ENCODE peak calls at places on chromosomes 13 and 19, in four cellular contexts. H, K, E and P are unnamed samples.

GRCh38 chr13:75347925-75348324 is 134.0 kb downstream of the TBC1D4 start:
- DNase-seq in E (no peak), H (no peak), K (no peak), P (no peak)

GRCh38 chr13:28313579-28313978 is 175.2 kb downstream of the PAN3 start:
- DNase-seq in H (no peak), E (no peak), K (no peak), P (no peak)

GRCh38 chr13:80574113-80574512 is 233.2 kb upstream of the SPRY2 start:
- DNase-seq in K (no peak), H (no peak), E (no peak), P (no peak)

GRCh38 chr13:30334663-30335386 is 27.5 kb upstream of the KATNAL1 start:
- DNase-seq in E (peak), H (peak), K (peak), P (no peak)

GRCh38 chr19:7509625-7510024 is 6.3 kb upstream of the ZNF358 start:
- DNase-seq in H (no peak), E (peak), K (no peak), P (no peak)

GRCh38 chr13:30796833-30797601 is 61.7 kb downstream of the ALOX5AP start:
- DNase-seq in H (no peak), K (no peak), E (no peak), P (no peak)

GRCh38 chr19:13043285-13043684 is 48.0 kb downstream of the NFIX start:
- DNase-seq in H (no peak), E (no peak), K (no peak), P (no peak)

GRCh38 chr19:48329167-48329891 is 4.0 kb downstream of the EMP3 start:
- DNase-seq in H (peak), E (no peak), K (no peak), P (peak)

GRCh38 chr13:107234315-107234714 is 666.4 kb upstream of the ARGLU1 start:
- DNase-seq in E (no peak), H (no peak), K (no peak), P (no peak)

GRCh38 chr19:1284293-1284978 is 1.2 kb upstream of the EFNA2 start:
- DNase-seq in K (no peak), E (no peak), H (no peak), P (no peak)

GRCh38 chr19:1149259-1150045 is 24.6 kb downstream of the SBNO2 start:
- DNase-seq in K (no peak), E (no peak), H (no peak), P (no peak)

GRCh38 chr19:55679343-55680257 is 4.6 kb downstream of the EPN1 start:
- DNase-seq in E (no peak), H (no peak), K (no peak), P (no peak)

GRCh38 chr13:103354189-103354588 is 288.0 kb upstream of the SLC10A2 start:
- DNase-seq in E (no peak), H (no peak), K (no peak), P (no peak)

GRCh38 chr19:7916908-7917291 is 2.3 kb downstream of the TGFBR3L start:
- DNase-seq in K (no peak), E (no peak), H (no peak), P (no peak)

GRCh38 chr13:35722438-35723060 is 246.1 kb upstream of the MAB21L1 start:
- DNase-seq in K (no peak), H (no peak), E (no peak), P (no peak)

GRCh38 chr13:35723061-35723461 is 246.6 kb upstream of the MAB21L1 start:
- DNase-seq in H (no peak), K (no peak), E (no peak), P (no peak)

GRCh38 chr13:35720290-35720689 is 243.8 kb upstream of the MAB21L1 start:
- DNase-seq in E (no peak), K (no peak), H (no peak), P (no peak)

GRCh38 chr13:35718084-35718483 is 241.6 kb upstream of the MAB21L1 start:
- DNase-seq in K (no peak), H (no peak), E (no peak), P (no peak)

GRCh38 chr13:35720690-35721554 is 244.4 kb upstream of the MAB21L1 start:
- DNase-seq in K (peak), E (peak), H (peak), P (no peak)
- TF ChIP-seq SIN3A in K (no peak), E (no peak), H (no peak), P (no peak)

DNA sequence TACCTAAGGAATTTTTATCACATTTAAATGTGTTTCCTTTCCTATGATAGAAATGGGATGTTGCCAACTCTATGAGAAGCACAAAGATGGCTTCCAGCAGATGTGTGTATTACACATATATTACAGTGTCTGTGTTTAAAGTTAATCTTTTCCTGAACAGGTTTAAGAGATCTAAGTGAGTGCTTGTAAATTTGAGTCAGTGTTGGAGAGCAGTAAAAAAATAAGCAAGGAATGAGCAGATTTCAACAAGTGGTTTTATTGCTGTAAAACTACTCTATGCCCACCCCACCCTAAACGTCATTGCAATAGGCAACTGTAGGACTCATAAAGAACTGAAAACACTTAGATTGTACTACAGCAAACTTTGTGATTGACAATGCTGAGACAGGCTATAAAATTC is 248.7 kb downstream of the KLF5 start:
- DNase-seq in K (no peak), E (no peak), H (no peak), P (no peak)
- TF ChIP-seq HDAC2 in K (no peak), E (no peak), H (no peak), P (no peak)

GRCh38 chr19:41945135-41945766 is 13.9 kb downstream of the RABAC1 start:
- DNase-seq in E (no peak), H (no peak), K (no peak), P (peak)
- TF ChIP-seq KDM1A in E (no peak), H (no peak), K (no peak), P (no peak)

GRCh38 chr19:35090795-35091214 is 24.8 kb upstream of the FXYD3 start:
- DNase-seq in H (no peak), E (peak), K (no peak), P (no peak)
- TF ChIP-seq SIN3A in H (no peak), E (no peak), K (no peak), P (no peak)

DNA sequence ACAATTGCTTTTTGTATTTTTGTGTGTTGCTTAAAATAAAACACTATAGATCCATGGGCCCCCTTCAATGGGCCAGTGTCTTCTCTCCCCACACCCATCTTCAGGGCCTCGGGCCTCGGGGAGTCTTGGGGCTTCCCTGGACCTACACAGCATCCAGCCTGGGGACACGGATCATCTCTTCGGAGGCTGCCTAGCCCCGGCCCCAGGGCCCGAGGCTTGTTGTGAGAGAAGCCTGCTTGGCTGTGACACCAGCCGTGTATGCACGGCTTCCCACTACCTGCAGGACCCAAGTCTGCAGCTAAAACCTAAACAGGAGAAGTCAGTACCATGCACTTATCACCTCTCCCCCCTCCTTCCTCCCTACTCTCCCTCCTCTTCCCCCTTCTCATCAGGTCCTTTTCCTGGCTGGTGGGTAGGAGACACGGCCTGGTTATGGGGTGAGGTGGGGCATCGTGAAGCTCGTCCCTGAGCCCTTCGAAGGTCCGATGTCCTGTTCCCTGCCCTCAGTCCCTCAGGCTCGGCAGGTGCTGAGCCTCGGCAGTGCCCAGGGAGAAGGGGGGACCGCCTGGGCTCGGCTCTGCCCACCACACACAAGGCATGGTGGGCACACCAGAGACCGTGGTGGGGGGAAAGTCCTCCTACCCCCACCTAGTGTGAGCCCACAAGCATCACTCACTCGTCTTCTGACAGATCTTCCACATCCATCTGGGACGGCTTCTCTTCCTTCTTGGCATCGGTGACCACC is 9.5 kb downstream of the C13orf46 start:
- DNase-seq in K (no peak), E (no peak), H (no peak), P (no peak)
- TF ChIP-seq HDAC2 in K (no peak), E (no peak), H (no peak), P (no peak)

GRCh38 chr19:58550362-58551122 is 4.4 kb downstream of the CHMP2A start:
- DNase-seq in K (no peak), H (no peak), E (no peak), P (no peak)
- TF ChIP-seq KDM1A in K (no peak), H (no peak), E (no peak), P (no peak)

GRCh38 chr13:101152184-101152583 is 264.1 kb downstream of the NALCN start:
- DNase-seq in H (no peak), K (no peak), E (no peak), P (no peak)

GRCh38 chr13:101150998-101151397 is 265.3 kb downstream of the NALCN start:
- DNase-seq in K (no peak), H (no peak), E (no peak), P (no peak)

GRCh38 chr13:101144808-101145419 is 271.4 kb downstream of the NALCN start:
- DNase-seq in K (peak), H (peak), E (no peak), P (peak)

GRCh38 chr13:101146101-101146898 is 270.0 kb downstream of the NALCN start:
- DNase-seq in K (no peak), E (no peak), H (no peak), P (no peak)

DNA sequence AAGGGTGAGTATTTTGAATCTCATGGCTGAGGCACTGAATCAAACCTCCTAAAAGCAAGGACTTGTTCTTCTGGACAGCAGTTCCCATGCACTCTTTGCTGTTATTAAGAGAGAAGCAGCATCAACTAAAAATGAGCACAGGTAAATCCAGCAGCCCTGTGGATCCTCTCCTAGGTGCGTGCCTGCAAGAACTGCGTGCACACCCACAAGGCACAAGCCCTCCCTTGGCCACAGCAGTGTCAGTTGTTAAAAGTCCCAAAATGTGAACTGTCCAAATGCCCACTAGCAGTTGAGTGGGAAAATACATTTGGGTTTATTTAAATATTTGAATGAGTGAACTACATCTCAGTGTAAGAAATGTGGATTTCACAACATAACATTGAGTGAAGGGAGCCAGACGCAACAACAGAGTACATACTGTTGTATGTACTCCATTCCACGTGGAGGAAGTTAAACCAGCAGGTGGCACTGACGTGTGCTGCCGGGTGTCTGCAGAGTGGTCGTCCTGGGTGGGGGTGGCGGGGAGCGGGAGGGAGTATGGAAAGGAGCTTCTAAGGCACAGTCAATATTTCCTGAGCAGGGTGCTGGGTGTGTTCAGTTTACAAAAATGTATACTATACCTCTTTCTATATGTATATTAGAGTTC is 266.4 kb downstream of the NALCN start:
- DNase-seq in K (no peak), E (no peak), H (no peak), P (no peak)
- TF ChIP-seq SIN3A in K (no peak), E (no peak), H (no peak), P (no peak)

GRCh38 chr19:18006895-18007604 is 920 bp upstream of the ARRDC2 start:
- DNase-seq in K (peak), E (peak), H (peak), P (no peak)

GRCh38 chr19:18007605-18007938 is 398 bp upstream of the ARRDC2 start:
- DNase-seq in E (no peak), H (no peak), K (no peak), P (no peak)

GRCh38 chr19:18008814-18009213 is 844 bp downstream of the ARRDC2 start:
- DNase-seq in H (peak), K (no peak), E (no peak), P (no peak)

GRCh38 chr19:18009412-18010066 is 1.6 kb downstream of the ARRDC2 start:
- DNase-seq in E (no peak), K (peak), H (peak), P (no peak)

GRCh38 chr19:18007939-18008673 is at the start of gene ARRDC2:
- DNase-seq in E (peak), K (peak), H (peak), P (no peak)
- TF ChIP-seq HDAC2 in E (no peak), K (no peak), H (no peak), P (no peak)

GRCh38 chr19:32397736-32398135 is 7.8 kb upstream of the DPY19L3 start:
- DNase-seq in E (no peak), H (no peak), K (peak), P (no peak)

GRCh38 chr19:32401992-32402391 is 3.6 kb upstream of the DPY19L3 start:
- DNase-seq in H (no peak), E (no peak), K (no peak), P (no peak)

GRCh38 chr19:32392946-32393345 is 12.6 kb upstream of the DPY19L3 start:
- DNase-seq in E (no peak), K (no peak), H (no peak), P (no peak)

GRCh38 chr19:32392142-32392541 is 13.4 kb upstream of the DPY19L3 start:
- DNase-seq in H (no peak), K (no peak), E (no peak), P (no peak)

DNA sequence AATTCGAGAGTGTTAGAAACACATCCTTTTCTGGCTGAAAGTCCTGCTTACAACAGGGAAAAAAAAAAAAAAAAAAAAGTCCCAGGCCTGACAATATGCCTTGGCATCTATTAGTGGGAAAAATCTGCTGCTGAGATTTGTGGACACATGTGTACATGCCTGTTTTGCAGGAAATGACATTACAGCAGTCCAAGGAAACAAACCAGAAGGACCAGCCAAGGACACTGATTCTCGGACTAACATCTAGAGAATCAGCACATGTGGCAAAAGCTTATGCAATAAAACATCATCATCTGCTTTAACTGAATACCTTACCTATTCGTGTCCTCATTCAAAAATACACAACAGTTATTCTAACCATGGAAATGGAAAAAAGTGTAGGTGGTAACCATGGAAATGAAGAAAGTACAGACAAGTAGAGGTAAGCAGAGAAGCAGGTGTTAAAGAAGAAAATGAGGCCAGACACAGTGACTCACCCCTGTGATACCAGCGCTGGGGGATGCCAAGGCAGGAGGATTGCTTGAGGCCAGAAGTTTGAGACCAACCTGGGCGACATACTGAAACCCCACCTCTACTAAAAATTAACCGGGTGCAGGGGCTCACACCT is 9.4 kb upstream of the DPY19L3 start:
- DNase-seq in K (no peak), E (no peak), H (no peak), P (no peak)
- TF ChIP-seq KDM1A in K (no peak), E (no peak), H (no peak), P (no peak)